ENCODE peak calls at places on chromosomes 3 and 15, in seven cellular contexts. O, F, X, J, Q, G and S are unnamed samples.

GRCh38 chr15:44545934-44546802 is 9.2 kb downstream of the EIF3J start:
- DNase-seq in F (no peak), X (no peak), O (no peak), G (peak), J (no peak), Q (no peak), S (peak)

GRCh38 chr3:45414341-45414740 is 26.0 kb downstream of the LARS2 start:
- DNase-seq in F (no peak), O (no peak), J (no peak), Q (no peak), X (no peak), G (no peak), S (no peak)

GRCh38 chr15:35019401-35020327 is 31.6 kb upstream of the ZNF770 start:
- DNase-seq in X (no peak), G (peak), O (no peak), Q (no peak), F (no peak), J (no peak), S (no peak)

GRCh38 chr15:95584088-95584487 is 746.4 kb upstream of the NR2F2 start:
- DNase-seq in X (no peak), J (no peak), Q (no peak), F (no peak), O (no peak), G (no peak), S (no peak)

GRCh38 chr3:12484198-12484982 is at the start of gene TSEN2:
- DNase-seq in O (peak), X (peak), G (peak), Q (peak), F (peak), J (peak), S (peak)

GRCh38 chr15:76983588-76984379 is 11.1 kb upstream of the PSTPIP1 start:
- DNase-seq in Q (no peak), O (no peak), X (no peak), G (no peak), J (no peak), F (no peak), S (no peak)

GRCh38 chr3:107206141-107206540 is 171.1 kb upstream of the CCDC54 start:
- DNase-seq in J (no peak), Q (no peak), F (no peak), G (peak), O (no peak), X (no peak), S (peak)

GRCh38 chr15:63332367-63333078 is 49.1 kb downstream of the CA12 start:
- DNase-seq in J (no peak), G (peak), F (no peak), Q (no peak), O (no peak), X (no peak), S (peak)

GRCh38 chr3:10548997-10549396 is 43.6 kb upstream of the ATP2B2 start:
- DNase-seq in Q (no peak), J (peak), F (peak), X (no peak), G (no peak), O (no peak), S (no peak)

GRCh38 chr3:16372362-16373269 is 107.6 kb downstream of the OXNAD1 start:
- DNase-seq in Q (no peak), F (peak), X (no peak), G (no peak), J (no peak), O (no peak), S (no peak)

GRCh38 chr15:79185199-79185598 is 94.6 kb upstream of the RASGRF1 start:
- DNase-seq in J (no peak), G (no peak), F (no peak), Q (no peak), O (no peak), X (no peak), S (peak)

GRCh38 chr3:39668420-39668819 is 141.0 kb upstream of the MYRIP start:
- DNase-seq in X (no peak), F (no peak), O (no peak), Q (no peak), J (no peak), G (peak), S (peak)

GRCh38 chr3:72593881-72594397 is 254.3 kb downstream of the SHQ1 start:
- DNase-seq in J (no peak), X (no peak), Q (no peak), G (peak), O (no peak), F (no peak), S (no peak)

GRCh38 chr15:55434989-55435825 is 26.9 kb downstream of the PIERCE2 start:
- DNase-seq in X (no peak), G (peak), F (no peak), Q (no peak), O (no peak), J (no peak), S (no peak)

GRCh38 chr3:101039285-101039684 is 46.1 kb upstream of the ABI3BP start:
- DNase-seq in J (no peak), G (no peak), O (no peak), F (no peak), X (no peak), Q (no peak), S (no peak)

GRCh38 chr3:134078169-134078821 is 48.6 kb upstream of the SLCO2A1 start:
- DNase-seq in X (no peak), G (peak), F (no peak), J (peak), O (no peak), Q (peak), S (no peak)

GRCh38 chr3:187591051-187591450 is 79.1 kb downstream of the SST start:
- DNase-seq in F (no peak), G (no peak), X (no peak), J (no peak), O (no peak), Q (no peak), S (no peak)

GRCh38 chr15:39454189-39454986 is 126.5 kb upstream of the THBS1 start:
- DNase-seq in F (no peak), Q (no peak), J (no peak), O (no peak), X (no peak), G (peak), S (no peak)

GRCh38 chr3:126971891-126972351 is 11.0 kb upstream of the PLXNA1 start:
- DNase-seq in F (peak), J (no peak), G (peak), O (peak), X (no peak), Q (peak), S (peak)

GRCh38 chr15:63502843-63503738 is 1.3 kb upstream of the USP3 start:
- DNase-seq in Q (peak), O (peak), F (peak), G (peak), X (peak), J (peak), S (no peak)

GRCh38 chr15:29821416-29822099 is 710 bp downstream of the TJP1 start:
- DNase-seq in J (peak), O (peak), X (peak), G (peak), F (peak), Q (peak), S (peak)

GRCh38 chr15:67897646-67898045 is 57.8 kb upstream of the RNU6-1 start:
- DNase-seq in G (no peak), Q (no peak), J (no peak), O (no peak), F (no peak), X (no peak), S (no peak)

GRCh38 chr15:92118936-92119325 is 265.4 kb downstream of the SLCO3A1 start:
- DNase-seq in J (no peak), F (no peak), O (no peak), Q (no peak), X (no peak), G (no peak), S (no peak)

GRCh38 chr3:185460719-185461350 is 38.0 kb downstream of the TMEM41A start:
- DNase-seq in F (no peak), J (no peak), G (peak), Q (no peak), O (no peak), X (no peak), S (no peak)

GRCh38 chr3:11059090-11059798 is 66.7 kb downstream of the SLC6A1 start:
- DNase-seq in G (peak), J (peak), F (peak), Q (peak), O (no peak), X (peak), S (peak)

GRCh38 chr3:158479051-158479450 is 91.9 kb upstream of the MLF1 start:
- DNase-seq in O (no peak), X (no peak), Q (no peak), G (no peak), F (no peak), J (no peak), S (no peak)

GRCh38 chr3:78737988-78738387 is 1029.8 kb downstream of the ROBO1 start:
- DNase-seq in O (no peak), Q (no peak), J (no peak), G (no peak), F (peak), X (no peak), S (peak)

GRCh38 chr3:124391774-124392173 is 338.5 kb upstream of the UMPS start:
- DNase-seq in J (no peak), F (no peak), O (no peak), X (no peak), Q (no peak), G (no peak), S (no peak)
- TF ChIP-seq CTCF in J (no peak), F (no peak), O (no peak), X (no peak), Q (no peak), G (no peak), S (peak)

GRCh38 chr3:8963137-8963853 is at the start of gene RAD18:
- DNase-seq in O (peak), F (peak), X (peak), G (peak), J (peak), Q (peak), S (peak)
- H3K4me3 ChIP-seq in O (peak), F (peak), X (peak), G (peak), J (peak), Q (peak), S (peak)

GRCh38 chr3:34277110-34277509 is 478.7 kb downstream of the PDCD6IP start:
- DNase-seq in J (no peak), X (no peak), F (no peak), Q (no peak), O (no peak), G (no peak), S (no peak)
- TF ChIP-seq CTCF in J (no peak), X (no peak), F (no peak), Q (no peak), O (no peak), G (no peak), S (no peak)

GRCh38 chr3:123449986-123450474 is 1.1 kb upstream of the ADCY5 start:
- DNase-seq in F (peak), J (no peak), X (peak), G (no peak), Q (no peak), O (no peak), S (peak)

GRCh38 chr3:123449092-123449985 is 449 bp upstream of the ADCY5 start:
- DNase-seq in Q (no peak), F (peak), X (peak), G (peak), J (no peak), O (peak), S (peak)

GRCh38 chr3:123453675-123454074 is 4.8 kb upstream of the ADCY5 start:
- DNase-seq in J (no peak), Q (no peak), F (no peak), X (no peak), O (no peak), G (no peak), S (no peak)

GRCh38 chr3:123448503-123449091 is at the start of gene ADCY5:
- DNase-seq in F (peak), O (peak), G (no peak), J (no peak), X (peak), Q (no peak), S (peak)

GRCh38 chr3:123451186-123451585 is 2.3 kb upstream of the ADCY5 start:
- DNase-seq in Q (no peak), F (no peak), G (no peak), X (no peak), O (no peak), J (no peak), S (no peak)
- H3K4me3 ChIP-seq in Q (no peak), F (no peak), G (no peak), X (no peak), O (no peak), J (no peak), S (no peak)